ENCODE peak calls at places on chromosomes 4 and X, in nine cellular contexts. J is tibial nerve, T is heart left ventricle, Q is Peyer's patch, E is colonic mucosa, G is prostate gland, P is A549, V is neuronal stem cell, Z is cardiac muscle cell. K is an unnamed sample.

GRCh38 chr4:5249727-5250126 is 198.4 kb downstream of the STK32B start:
- DNase-seq in J (no peak), T (no peak), Q (no peak), E (no peak), G (no peak), P (no peak), V (no peak), Z (no peak), K (no peak)

GRCh38 chr4:179196511-179196910 is 1754.3 kb upstream of the AGA start:
- DNase-seq in J (no peak), T (no peak), Q (no peak), E (no peak), G (no peak), P (no peak), V (no peak), Z (no peak), K (peak; percentile 1)

GRCh38 chr4:38930199-38930598 is 62.6 kb downstream of the FAM114A1 start:
- DNase-seq in J (no peak), T (no peak), Q (no peak), E (no peak), G (no peak), P (no peak), V (no peak), Z (no peak), K (no peak)

GRCh38 chrX:68428431-68428830 is 4.9 kb downstream of the OPHN1 start:
- DNase-seq in J (no peak), T (no peak), Q (no peak), E (no peak), G (no peak), P (no peak), V (no peak), Z (peak; percentile 20), K (no peak)

GRCh38 chr4:75030649-75031235 is 97.8 kb downstream of the PARM1 start:
- DNase-seq in J (no peak), T (no peak), Q (no peak), E (peak; percentile 94), G (no peak), P (peak; percentile 1), V (no peak), Z (no peak), K (no peak)

GRCh38 chr4:176340871-176341685 is 21.3 kb downstream of the SPCS3 start:
- DNase-seq in J (peak; percentile 47), T (no peak), Q (no peak), E (no peak), G (no peak), P (peak; percentile 38), V (peak; percentile 47), Z (peak; percentile 75), K (no peak)

GRCh38 chr4:48227662-48228061 is 42.0 kb downstream of the TEC start:
- DNase-seq in J (no peak), T (no peak), Q (no peak), E (no peak), G (no peak), P (no peak), V (no peak), Z (no peak), K (no peak)

GRCh38 chrX:110418857-110419249 is 60.2 kb downstream of the RTL9 start:
- DNase-seq in J (no peak), T (no peak), Q (no peak), E (no peak), G (no peak), P (no peak), V (no peak), Z (peak; percentile 67), K (peak; percentile 66)

GRCh38 chr4:109494538-109494937 is 60.9 kb downstream of the SEC24B start:
- DNase-seq in J (no peak), T (peak; percentile 30), Q (no peak), E (no peak), G (no peak), P (no peak), V (no peak), Z (peak; percentile 4), K (no peak)

GRCh38 chr4:84336964-84337705 is 162.0 kb downstream of the NKX6-1 start:
- DNase-seq in J (no peak), T (no peak), Q (no peak), E (no peak), G (no peak), P (no peak), V (no peak), Z (no peak), K (no peak)

GRCh38 chrX:122076241-122076640 is 1028.8 kb downstream of the GLUD2 start:
- DNase-seq in J (no peak), T (no peak), Q (no peak), E (no peak), G (no peak), P (no peak), V (no peak), Z (no peak), K (no peak)

GRCh38 chrX:153875391-153876111 is 10.4 kb downstream of the L1CAM start:
- DNase-seq in J (peak; percentile 29), T (peak; percentile 60), Q (peak; percentile 66), E (peak; percentile 49), G (peak; percentile 17), P (no peak), V (peak; percentile 69), Z (peak; percentile 46), K (no peak)

GRCh38 chr4:184812651-184813181 is 13.1 kb downstream of the ACSL1 start:
- DNase-seq in J (peak; percentile 57), T (no peak), Q (no peak), E (no peak), G (no peak), P (peak; percentile 36), V (no peak), Z (peak; percentile 73), K (no peak)

GRCh38 chrX:153917814-153918213 is 8.2 kb downstream of the ARHGAP4 start:
- DNase-seq in J (no peak), T (no peak), Q (no peak), E (no peak), G (no peak), P (no peak), V (no peak), Z (no peak), K (no peak)

GRCh38 chr4:168811793-168812651 is 198.0 kb downstream of the CBR4 start:
- DNase-seq in J (no peak), T (no peak), Q (no peak), E (no peak), G (no peak), P (no peak), V (no peak), Z (peak; percentile 71), K (no peak)

GRCh38 chr4:77493120-77493767 is 112.4 kb upstream of the CXCL13 start:
- DNase-seq in J (no peak), T (no peak), Q (no peak), E (no peak), G (no peak), P (no peak), V (no peak), Z (no peak), K (no peak)

DNA sequence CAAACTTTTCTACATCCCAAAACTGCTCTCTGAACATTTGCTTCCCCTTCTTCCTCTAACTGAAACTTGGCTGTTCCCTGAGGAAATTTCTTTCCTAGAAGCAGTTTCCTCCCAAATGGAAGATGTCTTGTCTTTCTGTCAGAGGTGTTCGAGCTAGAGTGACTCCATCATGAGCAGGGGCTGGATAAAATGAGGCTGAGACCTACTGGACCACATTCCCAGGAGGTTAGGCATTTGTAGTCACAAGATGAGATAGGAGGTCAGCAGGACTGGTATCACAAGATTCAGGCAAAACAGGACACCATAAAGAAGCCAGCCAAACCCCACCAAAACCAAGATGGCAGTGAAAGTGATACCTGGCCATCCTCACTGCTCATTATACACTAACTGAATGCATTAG is 35.8 kb upstream of the PGRMC2 start:
- DNase-seq in J (no peak), T (no peak), Q (no peak), E (no peak), G (no peak), P (no peak), V (no peak), Z (no peak), K (no peak)
- H3K4me3 ChIP-seq in J (no peak overlapping the region), T (no peak overlapping the region), Q (no peak overlapping the region), E (no peak overlapping the region), G (no peak overlapping the region), P (no peak overlapping the region), V (no peak overlapping the region), Z (no peak overlapping the region), K (no peak overlapping the region)

GRCh38 chr4:101825953-101826352 is 35.4 kb downstream of the BANK1 start:
- DNase-seq in J (no peak), T (no peak), Q (no peak), E (no peak), G (no peak), P (no peak), V (no peak), Z (no peak), K (no peak)
- H3K27ac ChIP-seq in J (no peak overlapping the region), T (no peak overlapping the region), Q (no peak overlapping the region), E (no peak overlapping the region), G (no peak overlapping the region), P (no peak overlapping the region), V (no peak overlapping the region), Z (no peak overlapping the region), K (no peak overlapping the region)

DNA sequence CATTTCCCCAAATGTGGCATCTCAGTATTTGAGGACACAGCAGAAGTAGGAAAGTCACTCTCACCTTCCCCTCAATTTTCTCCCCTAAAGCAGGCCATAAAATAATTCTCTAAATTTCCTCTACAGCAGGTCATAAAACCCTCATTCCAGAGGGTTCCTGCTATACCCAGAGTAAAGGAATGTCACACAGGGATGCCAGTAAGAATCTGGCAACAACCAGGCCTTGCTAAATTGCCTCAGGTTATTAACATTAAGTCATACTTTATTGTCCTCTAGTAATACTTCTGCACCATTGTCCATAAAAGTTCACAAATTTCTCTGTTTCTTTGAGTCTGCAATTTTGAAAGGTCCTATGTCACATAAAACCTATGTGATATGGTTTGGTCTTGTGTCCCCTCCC is 685.7 kb upstream of the SLIT2 start:
- DNase-seq in J (no peak), T (no peak), Q (no peak), E (no peak), G (no peak), P (no peak), V (no peak), Z (no peak), K (no peak)
- H3K9me3 ChIP-seq in J (no peaks in the 10 kb centered on the region), T (no peaks in the 10 kb centered on the region), Q (no peaks in the 10 kb centered on the region), E (no peaks in the 10 kb centered on the region), G (no peaks in the 10 kb centered on the region), P (no peaks in the 10 kb centered on the region), V (no peaks in the 10 kb centered on the region), Z (no peaks in the 10 kb centered on the region), K (no peaks in the 10 kb centered on the region)

GRCh38 chr4:152044341-152044740 is 283.5 kb upstream of the GATB start:
- DNase-seq in J (no peak), T (no peak), Q (no peak), E (no peak), G (no peak), P (no peak), V (no peak), Z (no peak), K (no peak)

GRCh38 chr4:152047451-152047850 is 286.6 kb upstream of the GATB start:
- DNase-seq in J (no peak), T (no peak), Q (no peak), E (no peak), G (no peak), P (no peak), V (no peak), Z (no peak), K (no peak)

GRCh38 chr4:152045397-152045780 is 284.6 kb upstream of the GATB start:
- DNase-seq in J (no peak), T (no peak), Q (no peak), E (no peak), G (no peak), P (no peak), V (no peak), Z (no peak), K (no peak)

GRCh38 chr4:152050098-152050497 is 289.3 kb upstream of the GATB start:
- DNase-seq in J (no peak), T (no peak), Q (no peak), E (no peak), G (no peak), P (no peak), V (no peak), Z (no peak), K (no peak)

GRCh38 chr4:152045781-152046571 is 285.2 kb upstream of the GATB start:
- DNase-seq in J (no peak), T (peak; percentile 44), Q (peak; percentile 64), E (peak; percentile 68), G (peak; percentile 8), P (peak; percentile 29), V (peak; percentile 85), Z (peak; percentile 20), K (no peak)
- H3K4me3 ChIP-seq in J (peak overlapping the region; percentile 7), T (peak overlapping the region; percentile 19), Q (no peak overlapping the region), E (no peak overlapping the region), G (no peak overlapping the region), P (peak overlapping the region; percentile 33), V (no peak overlapping the region), Z (no peak overlapping the region), K (no peak overlapping the region)